ENCODE peak calls at places on chromosomes 3 and 15, in four cellular contexts. One of them, this sample, is unnamed.

GRCh38 chr3:196179380-196180308 is 31.6 kb downstream of the ZDHHC19 start:
- DNase-seq in HepG2: no peak
- DNase-seq in H1: no peak
- DNase-seq in K562: peak; percentile 68
- DNase-seq in this sample: no peak

GRCh38 chr15:64600794-64601193 is 140.4 kb downstream of the ZNF609 start:
- DNase-seq in HepG2: no peak
- DNase-seq in K562: no peak
- DNase-seq in H1: no peak
- DNase-seq in this sample: no peak

GRCh38 chr15:70197945-70198361 is 100.2 kb upstream of the TLE3 start:
- DNase-seq in K562: no peak
- DNase-seq in HepG2: peak; percentile 52
- DNase-seq in H1: no peak
- DNase-seq in this sample: no peak

GRCh38 chr3:120203016-120203415 is 82.0 kb downstream of the GPR156 start:
- DNase-seq in K562: no peak
- DNase-seq in H1: no peak
- DNase-seq in HepG2: no peak
- DNase-seq in this sample: no peak

GRCh38 chr15:53297828-53298227 is 461.6 kb downstream of the WDR72 start:
- DNase-seq in HepG2: peak; percentile 50
- DNase-seq in H1: no peak
- DNase-seq in K562: no peak
- DNase-seq in this sample: no peak

GRCh38 chr15:31465083-31465955 is 138.7 kb downstream of the KLF13 start:
- DNase-seq in K562: no peak
- DNase-seq in HepG2: no peak
- DNase-seq in H1: no peak
- DNase-seq in this sample: no peak

GRCh38 chr15:70376929-70377691 is 279.4 kb upstream of the TLE3 start:
- DNase-seq in H1: peak; percentile 57
- DNase-seq in HepG2: no peak
- DNase-seq in K562: no peak
- DNase-seq in this sample: no peak

GRCh38 chr15:73326157-73326556 is 42.6 kb downstream of the HCN4 start:
- DNase-seq in H1: no peak
- DNase-seq in HepG2: no peak
- DNase-seq in K562: no peak
- DNase-seq in this sample: no peak

GRCh38 chr15:71568226-71568625 is 242.1 kb upstream of the NR2E3 start:
- DNase-seq in HepG2: no peak
- DNase-seq in H1: no peak
- DNase-seq in K562: no peak
- DNase-seq in this sample: no peak

GRCh38 chr3:186506846-186507245 is 37.3 kb downstream of the CRYGS start:
- DNase-seq in K562: no peak
- DNase-seq in H1: no peak
- DNase-seq in HepG2: no peak
- DNase-seq in this sample: no peak

GRCh38 chr3:19202303-19202702 is 54.0 kb downstream of the KCNH8 start:
- DNase-seq in K562: no peak
- DNase-seq in HepG2: no peak
- DNase-seq in H1: no peak
- DNase-seq in this sample: no peak

GRCh38 chr15:68421798-68422402 is 10.1 kb downstream of the ITGA11 start:
- DNase-seq in HepG2: no peak
- DNase-seq in K562: no peak
- DNase-seq in H1: no peak
- DNase-seq in this sample: no peak

GRCh38 chr3:188266581-188267274 is 112.8 kb downstream of the LPP start:
- DNase-seq in HepG2: no peak
- DNase-seq in H1: no peak
- DNase-seq in K562: no peak
- DNase-seq in this sample: no peak

GRCh38 chr15:90970274-90970673 is 15.6 kb downstream of the RCCD1 start:
- DNase-seq in HepG2: no peak
- DNase-seq in H1: no peak
- DNase-seq in K562: no peak
- DNase-seq in this sample: no peak

GRCh38 chr15:94135748-94136147 is 95.6 kb upstream of the MCTP2 start:
- DNase-seq in HepG2: no peak
- DNase-seq in H1: no peak
- DNase-seq in K562: no peak
- DNase-seq in this sample: no peak

GRCh38 chr3:20141841-20142240 is 44.2 kb downstream of the SGO1 start:
- DNase-seq in K562: no peak
- DNase-seq in H1: peak; percentile 50
- DNase-seq in HepG2: no peak
- DNase-seq in this sample: no peak

GRCh38 chr3:184590795-184591194 is 29.2 kb downstream of the EPHB3 start:
- DNase-seq in K562: no peak
- DNase-seq in H1: no peak
- DNase-seq in HepG2: no peak
- DNase-seq in this sample: no peak

DNA sequence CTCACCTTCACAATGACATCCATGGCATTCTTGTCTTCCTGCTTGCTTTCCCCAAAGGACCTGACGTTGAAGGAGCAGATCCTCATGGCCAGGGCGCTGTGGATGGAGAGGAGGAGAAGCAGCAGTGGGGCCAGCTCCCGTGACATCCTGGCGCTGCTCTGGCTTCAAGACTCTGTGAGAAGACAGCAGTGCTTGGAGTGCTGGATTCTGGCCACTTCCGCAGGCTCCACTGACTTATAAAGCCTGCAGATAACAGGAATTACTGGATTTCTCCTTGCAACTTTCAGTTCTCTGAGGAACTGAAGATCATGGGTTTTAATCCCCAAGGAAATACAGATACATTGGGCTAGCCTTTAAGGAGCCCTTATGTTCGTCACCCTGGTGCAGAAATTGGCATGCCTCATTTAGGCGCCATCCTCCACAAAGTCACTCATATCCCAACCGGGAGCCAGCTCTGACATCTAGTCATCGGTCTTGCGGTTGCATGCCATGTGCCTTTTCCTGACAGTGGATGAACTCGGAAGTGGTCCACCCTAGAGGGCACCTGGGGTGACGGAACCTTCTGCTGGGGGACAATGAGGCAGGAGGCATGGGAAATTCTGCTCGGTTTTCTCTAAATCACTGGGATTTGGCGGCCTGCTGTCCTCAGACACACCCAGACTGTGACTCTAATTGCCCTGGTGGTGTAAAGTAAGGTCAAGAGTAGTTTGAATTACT is at the start of gene DNASE1L3:
- DNase-seq in HepG2: no peak
- DNase-seq in H1: no peak
- DNase-seq in K562: no peak
- DNase-seq in this sample: no peak
- TF ChIP-seq FOSL1 in HepG2: no peak
- TF ChIP-seq FOSL1 in H1: no peak
- TF ChIP-seq FOSL1 in K562: no peak
- TF ChIP-seq FOSL1 in this sample: no peak

GRCh38 chr15:42999201-42999779 is 78.7 kb upstream of the TTBK2 start:
- DNase-seq in H1: no peak
- DNase-seq in HepG2: no peak
- DNase-seq in K562: no peak
- DNase-seq in this sample: no peak
- TF ChIP-seq YY1 in H1: no peak
- TF ChIP-seq YY1 in HepG2: no peak
- TF ChIP-seq YY1 in K562: no peak
- TF ChIP-seq YY1 in this sample: no peak

DNA sequence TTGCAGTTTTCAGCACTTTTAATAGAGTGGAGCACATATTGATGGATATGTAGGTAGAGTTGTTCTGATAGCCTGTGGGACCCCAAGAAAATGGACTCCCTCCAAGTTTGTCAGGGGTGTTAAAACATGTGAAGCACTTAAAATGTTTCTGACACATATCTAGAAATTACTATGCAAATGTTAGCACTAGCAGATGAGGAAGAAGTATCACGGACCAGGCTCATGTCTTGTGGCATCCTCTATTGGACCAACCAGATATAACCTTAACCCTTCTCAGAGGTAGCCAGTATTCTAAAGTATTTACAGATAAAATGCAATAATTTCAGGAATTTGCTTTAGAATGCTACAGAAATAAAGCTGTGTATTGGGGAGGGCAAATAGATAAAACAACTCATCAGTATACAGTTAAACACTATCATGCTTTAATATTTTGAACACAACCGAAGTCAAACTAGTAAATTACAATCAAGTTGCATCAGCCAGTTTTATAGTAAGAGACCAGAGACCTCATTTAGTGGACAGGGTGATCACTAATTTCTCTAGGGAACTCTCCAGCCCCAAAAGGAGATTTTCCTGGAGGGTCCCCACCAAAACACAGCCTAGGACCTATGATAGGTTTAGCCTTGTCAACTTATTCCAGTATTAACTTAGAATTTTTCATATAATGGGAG is 57.2 kb upstream of the FBN1 start:
- DNase-seq in HepG2: no peak
- DNase-seq in H1: no peak
- DNase-seq in K562: no peak
- DNase-seq in this sample: no peak
- H4K20me1 ChIP-seq in HepG2: no peaks in the 10 kb centered on the region
- H4K20me1 ChIP-seq in H1: no peaks in the 10 kb centered on the region
- H4K20me1 ChIP-seq in K562: no peaks in the 10 kb centered on the region
- H4K20me1 ChIP-seq in this sample: no peaks in the 10 kb centered on the region

DNA sequence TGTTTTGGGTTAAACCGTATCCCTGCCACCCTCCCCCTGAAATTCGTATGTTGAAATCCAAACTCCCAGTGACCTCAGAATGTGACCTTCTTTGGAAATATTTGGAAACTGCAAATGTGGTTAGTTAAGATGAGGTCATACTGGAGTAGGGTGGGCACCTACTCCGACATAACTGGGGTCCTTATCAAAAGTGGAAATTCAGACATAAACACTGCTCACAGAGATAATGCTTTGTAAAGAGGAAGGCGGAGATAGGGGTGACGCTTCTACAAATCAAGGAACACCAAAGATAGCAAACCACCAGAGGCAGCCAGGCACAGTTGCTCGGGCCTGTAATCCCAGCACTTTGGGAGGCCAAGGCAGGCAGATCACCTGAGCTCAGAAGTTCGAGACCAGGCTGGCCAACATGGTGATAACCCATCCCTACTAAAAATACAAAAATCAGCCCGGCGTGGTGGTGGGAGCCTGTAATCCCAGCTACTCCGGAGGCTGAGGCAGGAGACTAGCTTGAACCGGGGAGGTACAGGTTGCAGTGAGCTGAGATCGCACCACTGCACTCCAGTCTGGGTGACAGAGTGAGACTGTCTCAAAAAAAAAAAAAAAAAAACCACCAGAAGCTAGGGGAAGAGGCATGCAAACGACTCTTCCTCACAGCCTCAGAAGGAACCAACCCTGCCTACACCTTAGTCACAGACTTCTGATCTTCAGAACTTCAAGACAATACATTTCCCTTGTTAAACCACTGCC is 51.1 kb upstream of the CHD2 start:
- DNase-seq in H1: no peak
- DNase-seq in HepG2: no peak
- DNase-seq in K562: peak; percentile 43
- DNase-seq in this sample: no peak
- TF ChIP-seq FOSL1 in H1: no peak
- TF ChIP-seq FOSL1 in HepG2: no peak
- TF ChIP-seq FOSL1 in K562: peak; percentile 78
- TF ChIP-seq FOSL1 in this sample: no peak

GRCh38 chr15:87843312-87843711 is 413.2 kb downstream of the NTRK3 start:
- DNase-seq in H1: no peak
- DNase-seq in K562: no peak
- DNase-seq in HepG2: no peak
- DNase-seq in this sample: no peak
- TF ChIP-seq YY1 in H1: no peak
- TF ChIP-seq YY1 in K562: no peak
- TF ChIP-seq YY1 in HepG2: no peak
- TF ChIP-seq YY1 in this sample: no peak

DNA sequence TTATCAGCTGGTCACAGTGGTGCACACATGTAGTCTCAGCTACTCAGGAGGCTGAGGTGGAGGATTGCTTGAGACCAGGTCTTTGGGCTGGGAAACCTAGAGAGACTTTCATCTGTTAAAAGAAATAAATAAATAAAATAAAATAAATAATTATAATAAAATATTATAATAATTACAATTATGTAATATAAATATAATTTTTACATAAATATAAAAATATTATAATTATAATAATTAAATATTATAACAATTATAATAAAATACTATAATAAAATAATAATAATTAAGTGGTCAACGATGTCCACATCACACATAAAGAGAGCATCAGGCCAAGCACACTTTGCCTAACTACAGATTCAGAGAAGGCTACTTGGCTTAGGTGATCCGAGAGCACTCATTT is 14.6 kb downstream of the QRICH1 start:
- DNase-seq in HepG2: no peak
- DNase-seq in H1: no peak
- DNase-seq in K562: no peak
- DNase-seq in this sample: no peak
- H4K20me1 ChIP-seq in HepG2: peaks cover 9% of the 10 kb centered on the region
- H4K20me1 ChIP-seq in H1: peaks cover 12% of the 10 kb centered on the region
- H4K20me1 ChIP-seq in K562: no peaks in the 10 kb centered on the region
- H4K20me1 ChIP-seq in this sample: peaks cover 6% of the 10 kb centered on the region

GRCh38 chr15:40245666-40246065 is 6.8 kb downstream of the PAK6 start:
- DNase-seq in K562: no peak
- DNase-seq in H1: no peak
- DNase-seq in HepG2: no peak
- DNase-seq in this sample: no peak

GRCh38 chr15:40243126-40243810 is 4.4 kb downstream of the PAK6 start:
- DNase-seq in H1: no peak
- DNase-seq in K562: peak; percentile 52
- DNase-seq in HepG2: no peak
- DNase-seq in this sample: no peak

GRCh38 chr15:40242671-40243070 is 3.8 kb downstream of the PAK6 start:
- DNase-seq in HepG2: no peak
- DNase-seq in K562: no peak
- DNase-seq in H1: no peak
- DNase-seq in this sample: no peak

GRCh38 chr15:40246496-40247275 is 7.8 kb downstream of the PAK6 start:
- DNase-seq in HepG2: no peak
- DNase-seq in K562: no peak
- DNase-seq in H1: no peak
- DNase-seq in this sample: no peak

DNA sequence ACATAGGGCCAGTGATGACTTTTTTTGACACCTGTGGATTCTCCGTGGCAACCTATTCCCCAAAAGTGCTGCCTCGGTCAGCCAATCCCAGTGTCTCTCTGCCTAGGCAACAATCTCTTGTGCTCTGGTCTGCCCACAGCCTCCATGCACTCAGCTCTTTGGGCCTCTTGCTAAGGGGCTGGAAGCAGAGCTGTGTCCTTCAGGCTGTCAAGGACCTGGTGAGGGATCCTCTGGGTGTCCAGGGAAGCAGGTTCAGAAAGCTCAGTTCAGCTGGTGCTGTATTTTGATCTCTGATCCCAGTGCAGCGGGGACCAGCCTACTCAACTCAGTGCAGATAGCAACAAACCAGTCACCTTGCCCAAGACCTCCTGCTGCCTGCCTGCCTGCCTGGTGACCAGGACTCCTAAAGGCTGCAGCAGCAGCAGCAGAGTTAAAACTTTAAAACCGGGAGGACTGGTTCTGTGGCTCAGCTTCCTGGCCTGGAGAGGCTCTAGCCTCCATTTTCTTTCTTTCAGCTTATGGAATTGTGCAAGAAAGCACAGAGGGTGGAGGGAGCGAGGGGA is 6.2 kb downstream of the PAK6 start:
- DNase-seq in H1: no peak
- DNase-seq in K562: no peak
- DNase-seq in HepG2: peak; percentile 10
- DNase-seq in this sample: no peak
- TF ChIP-seq FOSL1 in H1: no peak
- TF ChIP-seq FOSL1 in K562: no peak
- TF ChIP-seq FOSL1 in HepG2: no peak
- TF ChIP-seq FOSL1 in this sample: no peak